ENCODE peak calls at places on chromosomes 6 and 20, in seven cellular contexts. One of them, this sample, is unnamed.

GRCh38 chr6:31690231-31691077 is 9.6 kb upstream of the LY6G5C start:
- DNase-seq in T follicular helper cell: no peak
- DNase-seq in ecto neural progenitor cell: no peak
- DNase-seq in anterior cingulate cortex: no peak
- DNase-seq in Kasumi-1: no peak
- DNase-seq in HFFc6: no peak
- DNase-seq in hippocampal formation: no peak
- DNase-seq in this sample: no peak

GRCh38 chr20:25000268-25000801 is 7.8 kb upstream of the APMAP start:
- DNase-seq in ecto neural progenitor cell: no peak
- DNase-seq in Kasumi-1: no peak
- DNase-seq in HFFc6: peak; percentile 86
- DNase-seq in anterior cingulate cortex: no peak
- DNase-seq in T follicular helper cell: no peak
- DNase-seq in hippocampal formation: no peak
- DNase-seq in this sample: no peak

GRCh38 chr6:128725271-128726233 is 157.4 kb upstream of the LAMA2 start:
- DNase-seq in hippocampal formation: no peak
- DNase-seq in T follicular helper cell: no peak
- DNase-seq in HFFc6: peak; percentile 48
- DNase-seq in ecto neural progenitor cell: no peak
- DNase-seq in anterior cingulate cortex: no peak
- DNase-seq in Kasumi-1: peak; percentile 36
- DNase-seq in this sample: no peak

GRCh38 chr6:158011478-158011920 is 29.8 kb downstream of the SYNJ2 start:
- DNase-seq in T follicular helper cell: no peak
- DNase-seq in HFFc6: no peak
- DNase-seq in Kasumi-1: no peak
- DNase-seq in hippocampal formation: no peak
- DNase-seq in anterior cingulate cortex: no peak
- DNase-seq in ecto neural progenitor cell: no peak
- DNase-seq in this sample: no peak

GRCh38 chr6:124029535-124029934 is 225.9 kb downstream of the NKAIN2 start:
- DNase-seq in ecto neural progenitor cell: no peak
- DNase-seq in anterior cingulate cortex: no peak
- DNase-seq in hippocampal formation: no peak
- DNase-seq in Kasumi-1: no peak
- DNase-seq in T follicular helper cell: no peak
- DNase-seq in HFFc6: no peak
- DNase-seq in this sample: no peak

GRCh38 chr6:90868656-90869055 is 281.8 kb upstream of the MAP3K7 start:
- DNase-seq in ecto neural progenitor cell: no peak
- DNase-seq in Kasumi-1: no peak
- DNase-seq in HFFc6: no peak
- DNase-seq in anterior cingulate cortex: no peak
- DNase-seq in T follicular helper cell: no peak
- DNase-seq in hippocampal formation: no peak
- DNase-seq in this sample: no peak

GRCh38 chr6:169666441-169666840 is 35.4 kb downstream of the WDR27 start:
- DNase-seq in hippocampal formation: no peak
- DNase-seq in ecto neural progenitor cell: no peak
- DNase-seq in Kasumi-1: no peak
- DNase-seq in T follicular helper cell: no peak
- DNase-seq in anterior cingulate cortex: no peak
- DNase-seq in HFFc6: no peak
- DNase-seq in this sample: no peak

GRCh38 chr6:52394251-52394666 is 25.9 kb upstream of the EFHC1 start:
- DNase-seq in T follicular helper cell: no peak
- DNase-seq in Kasumi-1: no peak
- DNase-seq in anterior cingulate cortex: no peak
- DNase-seq in HFFc6: no peak
- DNase-seq in hippocampal formation: no peak
- DNase-seq in ecto neural progenitor cell: no peak
- DNase-seq in this sample: no peak

GRCh38 chr6:35669441-35669776 is 19.3 kb downstream of the FKBP5 start:
- DNase-seq in ecto neural progenitor cell: no peak
- DNase-seq in T follicular helper cell: no peak
- DNase-seq in anterior cingulate cortex: no peak
- DNase-seq in hippocampal formation: no peak
- DNase-seq in Kasumi-1: peak; percentile 29
- DNase-seq in HFFc6: no peak
- DNase-seq in this sample: no peak

GRCh38 chr20:32240220-32240619 is 32.5 kb downstream of the POFUT1 start:
- DNase-seq in hippocampal formation: no peak
- DNase-seq in ecto neural progenitor cell: no peak
- DNase-seq in HFFc6: no peak
- DNase-seq in T follicular helper cell: no peak
- DNase-seq in Kasumi-1: no peak
- DNase-seq in anterior cingulate cortex: no peak
- DNase-seq in this sample: no peak

GRCh38 chr6:31620586-31621319 is at the start of gene PRRC2A:
- DNase-seq in T follicular helper cell: peak; percentile 73
- DNase-seq in HFFc6: no peak
- DNase-seq in ecto neural progenitor cell: peak; percentile 97
- DNase-seq in anterior cingulate cortex: peak; percentile 77
- DNase-seq in Kasumi-1: peak; percentile 69
- DNase-seq in hippocampal formation: no peak
- DNase-seq in this sample: no peak

GRCh38 chr20:59013031-59013951 is 5.9 kb upstream of the TUBB1 start:
- DNase-seq in ecto neural progenitor cell: no peak
- DNase-seq in Kasumi-1: no peak
- DNase-seq in T follicular helper cell: no peak
- DNase-seq in hippocampal formation: no peak
- DNase-seq in anterior cingulate cortex: no peak
- DNase-seq in HFFc6: no peak
- DNase-seq in this sample: no peak

GRCh38 chr6:42407379-42407778 is 44.3 kb downstream of the TRERF1 start:
- DNase-seq in hippocampal formation: no peak
- DNase-seq in anterior cingulate cortex: no peak
- DNase-seq in HFFc6: peak; percentile 82
- DNase-seq in T follicular helper cell: no peak
- DNase-seq in ecto neural progenitor cell: no peak
- DNase-seq in Kasumi-1: peak; percentile 79
- DNase-seq in this sample: no peak

GRCh38 chr20:40860487-40860902 is 168.1 kb upstream of the TOP1 start:
- DNase-seq in anterior cingulate cortex: no peak
- DNase-seq in HFFc6: peak; percentile 57
- DNase-seq in hippocampal formation: no peak
- DNase-seq in ecto neural progenitor cell: no peak
- DNase-seq in Kasumi-1: no peak
- DNase-seq in T follicular helper cell: no peak
- DNase-seq in this sample: no peak

GRCh38 chr20:63226020-63226943 is 9.4 kb upstream of the BIRC7 start:
- DNase-seq in anterior cingulate cortex: no peak
- DNase-seq in ecto neural progenitor cell: no peak
- DNase-seq in hippocampal formation: no peak
- DNase-seq in HFFc6: no peak
- DNase-seq in Kasumi-1: no peak
- DNase-seq in T follicular helper cell: no peak
- DNase-seq in this sample: no peak

GRCh38 chr20:10218536-10219451 is at the start of gene SNAP25:
- DNase-seq in ecto neural progenitor cell: peak; percentile 91
- DNase-seq in anterior cingulate cortex: peak; percentile 87
- DNase-seq in hippocampal formation: peak; percentile 77
- DNase-seq in HFFc6: no peak
- DNase-seq in Kasumi-1: no peak
- DNase-seq in T follicular helper cell: peak; percentile 14
- DNase-seq in this sample: peak; percentile 8

GRCh38 chr6:81171991-81172740 is 580.3 kb downstream of the TENT5A start:
- DNase-seq in T follicular helper cell: no peak
- DNase-seq in anterior cingulate cortex: no peak
- DNase-seq in ecto neural progenitor cell: no peak
- DNase-seq in hippocampal formation: no peak
- DNase-seq in HFFc6: peak; percentile 49
- DNase-seq in Kasumi-1: no peak
- DNase-seq in this sample: no peak

GRCh38 chr20:50071039-50071888 is 41.7 kb downstream of the UBE2V1 start:
- DNase-seq in hippocampal formation: peak; percentile 85
- DNase-seq in anterior cingulate cortex: peak; percentile 43
- DNase-seq in T follicular helper cell: peak; percentile 81
- DNase-seq in Kasumi-1: peak; percentile 87
- DNase-seq in ecto neural progenitor cell: peak; percentile 98
- DNase-seq in HFFc6: peak; percentile 65
- DNase-seq in this sample: peak; percentile 100

GRCh38 chr6:157561037-157561790 is 180.2 kb downstream of the ZDHHC14 start:
- DNase-seq in anterior cingulate cortex: no peak
- DNase-seq in ecto neural progenitor cell: no peak
- DNase-seq in HFFc6: no peak
- DNase-seq in hippocampal formation: no peak
- DNase-seq in T follicular helper cell: no peak
- DNase-seq in Kasumi-1: no peak
- DNase-seq in this sample: no peak

GRCh38 chr6:4358414-4359107 is 223.2 kb upstream of the ECI2 start:
- DNase-seq in T follicular helper cell: no peak
- DNase-seq in Kasumi-1: no peak
- DNase-seq in ecto neural progenitor cell: peak; percentile 58
- DNase-seq in hippocampal formation: peak; percentile 69
- DNase-seq in HFFc6: peak; percentile 100
- DNase-seq in anterior cingulate cortex: peak; percentile 74
- DNase-seq in this sample: no peak

GRCh38 chr6:137122612-137123011 is 50.8 kb downstream of the IL22RA2 start:
- DNase-seq in HFFc6: no peak
- DNase-seq in anterior cingulate cortex: no peak
- DNase-seq in T follicular helper cell: no peak
- DNase-seq in ecto neural progenitor cell: no peak
- DNase-seq in hippocampal formation: no peak
- DNase-seq in Kasumi-1: no peak
- DNase-seq in this sample: no peak

GRCh38 chr6:57135885-57136284 is 36.2 kb upstream of the BAG2 start:
- DNase-seq in Kasumi-1: no peak
- DNase-seq in anterior cingulate cortex: no peak
- DNase-seq in hippocampal formation: no peak
- DNase-seq in T follicular helper cell: no peak
- DNase-seq in ecto neural progenitor cell: no peak
- DNase-seq in HFFc6: no peak
- DNase-seq in this sample: no peak

GRCh38 chr6:74873911-74874310 is 331.9 kb downstream of the COL12A1 start:
- DNase-seq in anterior cingulate cortex: no peak
- DNase-seq in HFFc6: no peak
- DNase-seq in hippocampal formation: no peak
- DNase-seq in ecto neural progenitor cell: no peak
- DNase-seq in Kasumi-1: no peak
- DNase-seq in T follicular helper cell: no peak
- DNase-seq in this sample: no peak

GRCh38 chr20:42461965-42462593 is 727.6 kb downstream of the PTPRT start:
- DNase-seq in T follicular helper cell: no peak
- DNase-seq in anterior cingulate cortex: no peak
- DNase-seq in ecto neural progenitor cell: no peak
- DNase-seq in hippocampal formation: no peak
- DNase-seq in HFFc6: no peak
- DNase-seq in Kasumi-1: no peak
- DNase-seq in this sample: no peak

GRCh38 chr6:2412731-2413130 is 167.3 kb upstream of the GMDS start:
- DNase-seq in Kasumi-1: no peak
- DNase-seq in hippocampal formation: no peak
- DNase-seq in HFFc6: peak; percentile 66
- DNase-seq in T follicular helper cell: no peak
- DNase-seq in anterior cingulate cortex: no peak
- DNase-seq in ecto neural progenitor cell: no peak
- DNase-seq in this sample: no peak

GRCh38 chr6:63807056-63807455 is 171.5 kb downstream of the PHF3 start:
- DNase-seq in anterior cingulate cortex: no peak
- DNase-seq in hippocampal formation: no peak
- DNase-seq in ecto neural progenitor cell: no peak
- DNase-seq in HFFc6: no peak
- DNase-seq in Kasumi-1: no peak
- DNase-seq in T follicular helper cell: no peak
- DNase-seq in this sample: no peak

GRCh38 chr20:3473944-3474343 is 3.1 kb downstream of the ATRN start:
- DNase-seq in anterior cingulate cortex: no peak
- DNase-seq in Kasumi-1: no peak
- DNase-seq in hippocampal formation: no peak
- DNase-seq in ecto neural progenitor cell: no peak
- DNase-seq in T follicular helper cell: no peak
- DNase-seq in HFFc6: no peak
- DNase-seq in this sample: no peak

GRCh38 chr20:43961541-43962471 is 47.2 kb downstream of the TOX2 start:
- DNase-seq in Kasumi-1: no peak
- DNase-seq in ecto neural progenitor cell: no peak
- DNase-seq in hippocampal formation: no peak
- DNase-seq in HFFc6: no peak
- DNase-seq in T follicular helper cell: no peak
- DNase-seq in anterior cingulate cortex: peak; percentile 20
- DNase-seq in this sample: no peak

GRCh38 chr6:167098825-167099225 is 24.1 kb upstream of the CCR6 start:
- DNase-seq in anterior cingulate cortex: no peak
- DNase-seq in T follicular helper cell: no peak
- DNase-seq in ecto neural progenitor cell: peak; percentile 31
- DNase-seq in HFFc6: no peak
- DNase-seq in Kasumi-1: no peak
- DNase-seq in hippocampal formation: no peak
- DNase-seq in this sample: peak; percentile 42

GRCh38 chr20:59902470-59902869 is 31.0 kb downstream of the SYCP2 start:
- DNase-seq in ecto neural progenitor cell: no peak
- DNase-seq in anterior cingulate cortex: no peak
- DNase-seq in HFFc6: no peak
- DNase-seq in Kasumi-1: no peak
- DNase-seq in T follicular helper cell: no peak
- DNase-seq in hippocampal formation: no peak
- DNase-seq in this sample: no peak

GRCh38 chr6:91626935-91627334 is 1040.1 kb upstream of the MAP3K7 start:
- DNase-seq in Kasumi-1: no peak
- DNase-seq in hippocampal formation: no peak
- DNase-seq in HFFc6: no peak
- DNase-seq in T follicular helper cell: no peak
- DNase-seq in ecto neural progenitor cell: no peak
- DNase-seq in anterior cingulate cortex: no peak
- DNase-seq in this sample: no peak

GRCh38 chr20:25125636-25126035 is 43.7 kb upstream of the VSX1 start:
- DNase-seq in anterior cingulate cortex: no peak
- DNase-seq in T follicular helper cell: no peak
- DNase-seq in ecto neural progenitor cell: no peak
- DNase-seq in Kasumi-1: no peak
- DNase-seq in HFFc6: no peak
- DNase-seq in hippocampal formation: no peak
- DNase-seq in this sample: no peak

GRCh38 chr20:56628015-56628872 is 862 bp upstream of the TFAP2C start:
- DNase-seq in ecto neural progenitor cell: peak; percentile 76
- DNase-seq in anterior cingulate cortex: no peak
- DNase-seq in T follicular helper cell: no peak
- DNase-seq in Kasumi-1: no peak
- DNase-seq in HFFc6: no peak
- DNase-seq in hippocampal formation: no peak
- DNase-seq in this sample: no peak